ENCODE peak calls at places on chromosomes 2 and 18, in four cellular contexts. F is GM12865, P is LNCaP clone FGC, C is right lobe of liver. K is an unnamed sample.

GRCh38 chr2:45469314-45470099 is 141.6 kb downstream of the SRBD1 start:
- DNase-seq in F (peak), P (peak), C (peak), K (no peak)

GRCh38 chr2:234963785-234964615 is 12.2 kb downstream of the SH3BP4 start:
- DNase-seq in F (no peak), P (no peak), C (no peak), K (no peak)

GRCh38 chr18:12092398-12093229 is 1.0 kb upstream of the ANKRD62 start:
- DNase-seq in F (peak), P (no peak), C (peak), K (no peak)

GRCh38 chr2:191705084-191705483 is 27.1 kb downstream of the NABP1 start:
- DNase-seq in F (no peak), P (no peak), C (no peak), K (no peak)

GRCh38 chr2:1528273-1529064 is 115.2 kb downstream of the TPO start:
- DNase-seq in F (peak), P (no peak), C (peak), K (no peak)

GRCh38 chr2:187548658-187549057 is 5.6 kb downstream of the TFPI start:
- DNase-seq in F (no peak), P (no peak), C (no peak), K (no peak)

GRCh38 chr2:39513641-39514094 is 76.6 kb upstream of the MAP4K3 start:
- DNase-seq in F (peak), P (no peak), C (peak), K (peak)

GRCh38 chr2:148259674-148260073 is 238.8 kb downstream of the MBD5 start:
- DNase-seq in F (peak), P (no peak), C (no peak), K (peak)

GRCh38 chr18:25467226-25468065 is 115.5 kb upstream of the ZNF521 start:
- DNase-seq in F (no peak), P (no peak), C (no peak), K (no peak)

GRCh38 chr2:32864761-32865160 is 82.0 kb upstream of the LTBP1 start:
- DNase-seq in F (no peak), P (no peak), C (no peak), K (no peak)

GRCh38 chr2:54634564-54635511 is 88.6 kb upstream of the EML6 start:
- DNase-seq in F (peak), P (no peak), C (no peak), K (peak)

GRCh38 chr18:76619342-76620315 is 124.6 kb upstream of the ZNF516 start:
- DNase-seq in F (no peak), P (no peak), C (peak), K (no peak)

GRCh38 chr2:207311316-207312005 is 145.7 kb upstream of the KLF7 start:
- DNase-seq in F (peak), P (no peak), C (no peak), K (peak)

GRCh38 chr2:131152065-131152464 is 46.9 kb downstream of the PLEKHB2 start:
- DNase-seq in F (no peak), P (no peak), C (no peak), K (no peak)

GRCh38 chr2:44462934-44463849 is 101.4 kb downstream of the CAMKMT start:
- DNase-seq in F (no peak), P (no peak), C (no peak), K (no peak)

GRCh38 chr2:200507179-200507578 is 2.7 kb downstream of the KCTD18 start:
- DNase-seq in F (no peak), P (no peak), C (no peak), K (no peak)

GRCh38 chr2:150468350-150468960 is 19.0 kb downstream of the RND3 start:
- DNase-seq in F (no peak), P (no peak), C (no peak), K (no peak)

GRCh38 chr2:102672124-102672786 is 52.9 kb downstream of the SLC9A2 start:
- DNase-seq in F (no peak), P (no peak), C (no peak), K (no peak)

GRCh38 chr2:33322099-33322498 is 154.3 kb upstream of the RASGRP3 start:
- DNase-seq in F (no peak), P (no peak), C (no peak), K (no peak)

GRCh38 chr2:193868833-193869232 is 1674.1 kb upstream of the TMEFF2 start:
- DNase-seq in F (no peak), P (no peak), C (no peak), K (no peak)

GRCh38 chr2:197502201-197502600 is 2.0 kb downstream of the HSPE1 start:
- DNase-seq in F (no peak), P (peak), C (no peak), K (no peak)

GRCh38 chr2:19574788-19575260 is 216.4 kb upstream of the OSR1 start:
- DNase-seq in F (no peak), P (no peak), C (no peak), K (no peak)

GRCh38 chr18:475202-475624 is 25.3 kb downstream of the COLEC12 start:
- DNase-seq in F (no peak), P (peak), C (no peak), K (no peak)

GRCh38 chr2:28632791-28633190 is 118.8 kb upstream of the PPP1CB start:
- DNase-seq in F (no peak), P (no peak), C (peak), K (no peak)

GRCh38 chr2:226466589-226466988 is 333.0 kb downstream of the IRS1 start:
- DNase-seq in F (no peak), P (no peak), C (no peak), K (no peak)
- H3K4me3 ChIP-seq in F (no peak), P (no peak), C (no peak), K (no peak)

DNA sequence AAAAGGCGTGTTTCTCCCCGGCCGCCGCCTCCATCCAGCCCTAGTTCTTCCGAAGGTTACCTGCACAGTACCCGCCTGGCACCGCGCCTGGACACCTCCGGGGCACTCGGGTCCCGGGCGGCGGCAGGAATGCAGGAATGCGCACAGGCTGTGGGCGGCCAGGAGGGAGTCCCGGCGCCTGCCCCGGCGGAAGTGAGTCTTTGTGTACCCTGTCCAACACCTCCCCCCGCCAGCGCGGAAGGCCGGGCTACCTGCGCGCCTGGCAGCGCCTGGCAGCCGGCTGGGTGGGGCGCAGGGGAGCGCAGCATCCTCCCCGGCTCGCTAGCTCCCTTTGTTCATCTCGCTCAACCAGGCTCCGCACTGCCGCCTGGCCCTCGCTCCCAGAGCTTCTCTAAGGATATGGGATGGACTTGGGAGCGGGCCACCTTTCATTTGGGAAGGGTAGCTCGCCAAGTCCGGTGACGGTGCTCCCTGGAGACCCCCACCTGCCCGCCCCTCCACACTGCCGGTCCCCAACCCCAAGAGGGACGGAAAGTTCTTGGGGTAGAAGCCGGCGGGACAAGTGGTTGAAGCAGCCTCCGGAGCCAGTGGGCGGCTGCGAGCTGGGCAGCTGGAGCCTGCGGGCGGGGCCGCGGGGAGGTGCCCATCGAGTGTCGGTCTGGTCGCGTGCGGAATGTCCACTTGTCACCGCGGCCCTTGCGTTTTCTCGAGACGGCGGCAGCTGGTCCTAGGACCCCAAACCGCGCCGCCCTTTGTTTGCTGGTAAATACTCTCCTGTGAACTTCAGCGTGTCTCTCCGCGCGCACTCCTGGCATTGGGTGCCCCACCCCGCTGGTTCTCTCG is 1.2 kb upstream of the ST6GAL2 start:
- DNase-seq in F (no peak), P (no peak), C (peak), K (no peak)
- H3K4me3 ChIP-seq in F (no peak), P (no peak), C (peak), K (no peak)

GRCh38 chr2:16324971-16325612 is 340.5 kb downstream of the CYRIA start:
- DNase-seq in F (no peak), P (no peak), C (no peak), K (no peak)

GRCh38 chr2:16325613-16326510 is 339.8 kb downstream of the CYRIA start:
- DNase-seq in F (no peak), P (no peak), C (no peak), K (no peak)

GRCh38 chr2:16328521-16329190 is 337.0 kb downstream of the CYRIA start:
- DNase-seq in F (no peak), P (no peak), C (no peak), K (no peak)

GRCh38 chr2:16327311-16327710 is 338.3 kb downstream of the CYRIA start:
- DNase-seq in F (no peak), P (no peak), C (no peak), K (no peak)

GRCh38 chr2:16326736-16327300 is 338.8 kb downstream of the CYRIA start:
- DNase-seq in F (no peak), P (no peak), C (no peak), K (peak)
- H3K4me3 ChIP-seq in F (no peak), P (no peak), C (no peak), K (no peak)

GRCh38 chr18:50285071-50285470 is 2.4 kb downstream of the CXXC1 start:
- DNase-seq in F (no peak), P (no peak), C (peak), K (no peak)

GRCh38 chr18:50287028-50287440 is 458 bp downstream of the CXXC1 start:
- DNase-seq in F (no peak), P (no peak), C (peak), K (no peak)

GRCh38 chr18:50286391-50287027 is 983 bp downstream of the CXXC1 start:
- DNase-seq in F (peak), P (no peak), C (peak), K (no peak)

GRCh38 chr18:50284226-50284885 is 3.0 kb upstream of the MBD1 start:
- DNase-seq in F (no peak), P (no peak), C (no peak), K (no peak)

DNA sequence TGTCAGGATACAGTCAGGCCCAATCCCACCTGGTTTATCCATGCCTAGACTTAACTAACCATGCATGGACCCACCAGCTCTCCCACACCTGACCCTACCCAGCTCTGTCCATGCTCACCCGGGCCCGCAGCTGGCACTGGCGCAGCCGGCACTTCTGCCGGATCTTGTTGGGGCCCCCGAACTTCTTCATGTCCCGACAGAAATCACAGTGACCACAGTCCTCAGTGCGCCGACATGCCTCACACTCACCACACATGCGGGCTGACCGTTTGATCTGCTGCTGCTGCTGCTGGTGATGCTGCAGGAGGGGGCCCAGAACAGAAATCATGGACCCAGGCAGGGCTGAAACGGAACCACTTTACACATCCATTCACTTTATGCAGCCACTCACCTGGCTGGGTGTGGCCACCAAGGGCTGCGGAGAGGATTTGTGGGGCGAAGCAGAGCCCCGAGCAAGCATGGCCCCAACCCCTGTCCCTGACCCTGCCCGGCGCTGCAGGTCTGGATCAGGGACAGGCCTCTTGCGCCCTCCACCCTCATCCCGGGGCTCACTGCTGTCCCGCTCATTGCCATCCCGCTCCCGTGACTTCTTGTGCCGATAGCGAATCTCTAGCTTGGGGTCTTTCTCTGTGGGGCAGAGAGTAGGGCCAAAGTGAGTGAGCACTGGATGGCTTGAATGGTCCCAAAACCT is 1.7 kb downstream of the CXXC1 start:
- DNase-seq in F (no peak), P (no peak), C (no peak), K (no peak)
- H3K4me3 ChIP-seq in F (peak), P (no peak), C (no peak), K (peak)

GRCh38 chr2:232454630-232455029 is 1.3 kb upstream of the ALPI start:
- DNase-seq in F (no peak), P (no peak), C (no peak), K (no peak)

GRCh38 chr2:232456296-232457120 is 555 bp downstream of the ALPI start:
- DNase-seq in F (no peak), P (no peak), C (peak), K (no peak)

GRCh38 chr2:232458051-232458660 is 2.2 kb downstream of the ALPI start:
- DNase-seq in F (no peak), P (no peak), C (no peak), K (no peak)

GRCh38 chr2:232457121-232458011 is 1.4 kb downstream of the ALPI start:
- DNase-seq in F (no peak), P (no peak), C (no peak), K (no peak)

DNA sequence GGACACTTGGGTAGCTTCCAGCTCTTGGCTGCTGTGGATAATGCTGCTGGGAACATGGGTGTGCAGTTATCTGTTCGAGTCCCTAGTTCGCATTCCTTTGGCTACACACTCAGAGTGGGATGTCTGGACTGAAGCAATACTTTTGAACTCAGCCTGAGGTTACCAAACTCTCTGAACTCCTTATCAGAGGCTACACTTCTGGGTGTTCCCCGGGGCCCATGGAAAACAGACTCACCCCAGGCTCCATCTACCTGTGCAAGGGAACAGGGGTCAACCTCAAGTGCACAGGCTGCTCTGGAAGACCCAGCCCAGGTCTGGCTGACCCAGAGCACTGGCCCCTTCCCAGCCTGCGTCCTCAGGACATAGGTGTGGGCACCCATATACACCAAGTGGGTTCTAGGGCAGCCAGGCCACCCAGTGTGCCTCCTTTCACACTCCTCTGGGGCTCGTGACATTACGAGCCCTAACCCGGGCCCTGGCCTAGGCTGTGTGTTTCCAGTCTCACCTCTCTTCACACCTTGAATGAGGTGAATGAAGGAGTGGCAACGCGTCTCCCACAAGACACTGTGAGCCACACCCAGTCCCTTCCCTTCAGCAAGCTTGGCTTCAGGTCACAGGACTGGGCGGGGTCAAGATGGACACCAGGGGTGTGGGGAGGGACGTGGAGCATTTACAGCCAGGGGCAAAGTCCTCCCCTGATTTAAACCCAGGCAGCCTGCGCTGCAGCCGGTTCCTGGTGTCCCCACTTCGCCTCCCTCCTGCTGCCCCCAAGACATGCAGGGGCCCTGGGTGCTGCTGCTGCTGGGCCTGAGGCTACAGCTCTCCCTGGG is at the start of gene ALPI:
- DNase-seq in F (no peak), P (no peak), C (no peak), K (no peak)
- H3K4me3 ChIP-seq in F (no peak), P (no peak), C (no peak), K (no peak)

GRCh38 chr18:74142251-74142650 is 5.4 kb downstream of the FBXO15 start:
- DNase-seq in F (no peak), P (no peak), C (no peak), K (no peak)

GRCh38 chr18:74147779-74148542 is at the start of the genes FBXO15 and TIMM21:
- DNase-seq in F (peak), P (peak), C (peak), K (peak)

GRCh38 chr18:74148543-74149070 is 284 bp downstream of the TIMM21 start:
- DNase-seq in F (no peak), P (no peak), C (no peak), K (no peak)

GRCh38 chr18:74147491-74147778 is 199 bp downstream of the FBXO15 start:
- DNase-seq in F (no peak), P (no peak), C (no peak), K (no peak)

GRCh38 chr18:74146756-74147155 is 878 bp downstream of the FBXO15 start:
- DNase-seq in F (no peak), P (no peak), C (no peak), K (no peak)
- H3K4me3 ChIP-seq in F (no peak), P (peak), C (no peak), K (peak)

GRCh38 chr2:179837408-179837807 is 24.0 kb downstream of the ZNF385B start:
- DNase-seq in F (no peak), P (no peak), C (no peak), K (no peak)
- H3K4me3 ChIP-seq in F (no peak), P (no peak), C (no peak), K (no peak)

GRCh38 chr2:23414106-23414505 is 29.1 kb downstream of the KLHL29 start:
- DNase-seq in F (no peak), P (no peak), C (peak), K (no peak)

GRCh38 chr2:23410596-23410995 is 25.6 kb downstream of the KLHL29 start:
- DNase-seq in F (no peak), P (no peak), C (peak), K (no peak)

GRCh38 chr2:23411752-23412431 is 26.9 kb downstream of the KLHL29 start:
- DNase-seq in F (no peak), P (no peak), C (peak), K (no peak)

GRCh38 chr2:23413641-23414040 is 28.7 kb downstream of the KLHL29 start:
- DNase-seq in F (no peak), P (no peak), C (peak), K (no peak)

GRCh38 chr2:23412556-23413155 is 27.7 kb downstream of the KLHL29 start:
- DNase-seq in F (no peak), P (no peak), C (peak), K (no peak)
- H3K4me3 ChIP-seq in F (no peak), P (no peak), C (no peak), K (no peak)

GRCh38 chr2:3099145-3099859 is 278.3 kb downstream of the EIPR1 start:
- DNase-seq in F (peak), P (no peak), C (no peak), K (no peak)

GRCh38 chr2:3099860-3100234 is 277.8 kb downstream of the EIPR1 start:
- DNase-seq in F (peak), P (no peak), C (no peak), K (no peak)

GRCh38 chr2:3101016-3101703 is 276.5 kb downstream of the EIPR1 start:
- DNase-seq in F (no peak), P (no peak), C (no peak), K (no peak)

GRCh38 chr2:3101704-3102055 is 275.9 kb downstream of the EIPR1 start:
- DNase-seq in F (no peak), P (no peak), C (no peak), K (no peak)

GRCh38 chr2:3100386-3100785 is 277.2 kb downstream of the EIPR1 start:
- DNase-seq in F (no peak), P (no peak), C (no peak), K (no peak)
- H3K4me3 ChIP-seq in F (no peak), P (no peak), C (no peak), K (no peak)

DNA sequence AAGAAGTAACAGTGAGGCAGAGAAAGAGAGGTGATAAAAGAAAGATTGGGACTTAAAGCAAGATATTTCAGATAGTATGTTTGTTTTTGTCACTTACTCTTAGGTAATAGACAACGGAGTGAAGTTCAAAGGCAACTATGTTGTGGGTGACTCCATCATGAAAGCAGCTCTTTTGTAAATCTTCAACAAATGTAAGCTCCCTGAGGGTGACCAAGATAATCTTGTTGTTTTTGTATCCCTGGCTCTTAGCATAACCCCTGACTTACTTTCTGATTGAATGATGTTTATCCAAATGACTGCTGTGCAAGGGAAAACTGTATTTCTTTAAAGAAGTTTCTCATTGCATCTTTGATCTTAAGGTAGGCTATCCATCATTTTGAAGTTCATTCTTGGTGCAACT is 2.6 kb downstream of the MTCL1 start:
- DNase-seq in F (no peak), P (no peak), C (no peak), K (no peak)
- H3K4me3 ChIP-seq in F (no peak), P (no peak), C (no peak), K (no peak)